ENCODE peak calls at places on chromosomes 11 and 22, in four cellular contexts. Y is neuronal stem cell, C is thoracic aorta, O is right lobe of liver. X is an unnamed sample.

GRCh38 chr11:80146231-80146630 is 705.4 kb upstream of the TENM4 start:
- DNase-seq in Y (no peak), C (no peak), O (no peak), X (no peak)

GRCh38 chr11:96168623-96169022 is 174.4 kb downstream of the MAML2 start:
- DNase-seq in Y (no peak), C (no peak), O (no peak), X (no peak)

GRCh38 chr22:44741929-44742328 is 10.4 kb upstream of the ARHGAP8 start:
- DNase-seq in Y (no peak), C (no peak), O (no peak), X (no peak)

GRCh38 chr22:30968015-30968923 is at the start of gene MORC2:
- DNase-seq in Y (peak; percentile 20), C (no peak), O (peak; percentile 79), X (peak; percentile 73)

GRCh38 chr11:2320591-2321310 is 18.9 kb downstream of the TSPAN32 start:
- DNase-seq in Y (no peak), C (no peak), O (no peak), X (no peak)

GRCh38 chr11:86800076-86800955 is at the start of gene PRSS23:
- DNase-seq in Y (peak; percentile 79), C (no peak), O (peak; percentile 63), X (peak; percentile 47)

GRCh38 chr11:117121176-117121575 is 22.9 kb upstream of the PAFAH1B2 start:
- DNase-seq in Y (no peak), C (no peak), O (no peak), X (no peak)

GRCh38 chr22:50202130-50202671 is 1.4 kb downstream of the SELENOO start:
- DNase-seq in Y (no peak), C (no peak), O (peak; percentile 87), X (no peak)

GRCh38 chr11:123375832-123376231 is 54.2 kb upstream of the GRAMD1B start:
- DNase-seq in Y (no peak), C (no peak), O (no peak), X (no peak)

GRCh38 chr22:37242395-37242918 is 1.6 kb downstream of the RAC2 start:
- DNase-seq in Y (no peak), C (peak; percentile 23), O (no peak), X (peak; percentile 74)

GRCh38 chr11:114606003-114606801 is 10.6 kb upstream of the NXPE4 start:
- DNase-seq in Y (no peak), C (no peak), O (no peak), X (no peak)

GRCh38 chr11:133399294-133399693 is 133.0 kb downstream of the OPCML start:
- DNase-seq in Y (no peak), C (no peak), O (no peak), X (no peak)

GRCh38 chr22:41405588-41405987 is 23.8 kb downstream of the TEF start:
- DNase-seq in Y (no peak), C (no peak), O (no peak), X (no peak)

GRCh38 chr11:130609121-130610035 is 160.9 kb downstream of the ADAMTS15 start:
- DNase-seq in Y (no peak), C (peak; percentile 88), O (no peak), X (peak; percentile 28)

GRCh38 chr11:68383976-68384501 is 71.6 kb downstream of the LRP5 start:
- DNase-seq in Y (peak; percentile 56), C (peak; percentile 55), O (peak; percentile 70), X (peak; percentile 43)

GRCh38 chr11:9982127-9982795 is 311.8 kb downstream of the SBF2 start:
- DNase-seq in Y (no peak), C (no peak), O (no peak), X (no peak)

GRCh38 chr11:115919341-115920086 is 415.3 kb upstream of the CADM1 start:
- DNase-seq in Y (no peak), C (no peak), O (no peak), X (no peak)

GRCh38 chr11:1829039-1829820 is 5.6 kb upstream of the SYT8 start:
- DNase-seq in Y (no peak), C (no peak), O (no peak), X (no peak)

GRCh38 chr22:49715450-49715849 is 112.2 kb downstream of the BRD1 start:
- DNase-seq in Y (no peak), C (no peak), O (no peak), X (no peak)

GRCh38 chr22:39351689-39352214 is 2.0 kb downstream of the SYNGR1 start:
- DNase-seq in Y (no peak), C (no peak), O (no peak), X (peak; percentile 9)

GRCh38 chr11:59429924-59430516 is 3.8 kb upstream of the OR5A2 start:
- DNase-seq in Y (peak; percentile 76), C (no peak), O (peak; percentile 48), X (peak; percentile 59)

GRCh38 chr11:59545179-59546020 is 34.1 kb downstream of the OR4D9 start:
- DNase-seq in Y (no peak), C (no peak), O (no peak), X (no peak)

GRCh38 chr11:75954039-75954438 is 139.0 kb downstream of the UVRAG start:
- DNase-seq in Y (no peak), C (no peak), O (no peak), X (no peak)

GRCh38 chr11:89457190-89457589 is 34.0 kb downstream of the NOX4 start:
- DNase-seq in Y (no peak), C (no peak), O (no peak), X (no peak)

GRCh38 chr11:119324124-119324665 is 7.3 kb upstream of the MCAM start:
- DNase-seq in Y (no peak), C (no peak), O (no peak), X (no peak)

GRCh38 chr11:35487532-35488078 is 37.8 kb downstream of the PAMR1 start:
- DNase-seq in Y (peak; percentile 33), C (no peak), O (no peak), X (no peak)

GRCh38 chr11:61587541-61587941 is 6.7 kb upstream of the SYT7 start:
- DNase-seq in Y (peak; percentile 43), C (no peak), O (no peak), X (no peak)

GRCh38 chr11:76005746-76006145 is 190.7 kb downstream of the UVRAG start:
- DNase-seq in Y (no peak), C (no peak), O (no peak), X (no peak)

GRCh38 chr11:117498791-117499190 is 171.1 kb downstream of the CEP164 start:
- DNase-seq in Y (no peak), C (no peak), O (no peak), X (no peak)

GRCh38 chr11:44561275-44561781 is 4.1 kb upstream of the CD82 start:
- DNase-seq in Y (no peak), C (no peak), O (no peak), X (peak; percentile 69)

GRCh38 chr11:2582958-2583604 is 116.7 kb downstream of the KCNQ1OT1 start:
- DNase-seq in Y (no peak), C (no peak), O (peak; percentile 42), X (no peak)

GRCh38 chr11:23961503-23962338 is 535.1 kb upstream of the LUZP2 start:
- DNase-seq in Y (no peak), C (no peak), O (no peak), X (no peak)

GRCh38 chr11:10042699-10043098 is 251.3 kb downstream of the SBF2 start:
- DNase-seq in Y (no peak), C (no peak), O (peak; percentile 76), X (no peak)

GRCh38 chr11:3188496-3189192 is 23.5 kb upstream of the OSBPL5 start:
- DNase-seq in Y (no peak), C (no peak), O (no peak), X (no peak)

GRCh38 chr22:17472886-17473285 is 90.4 kb upstream of the SLC25A18 start:
- DNase-seq in Y (peak; percentile 74), C (no peak), O (no peak), X (no peak)

GRCh38 chr11:94706211-94706610 is 61.9 kb upstream of the AMOTL1 start:
- DNase-seq in Y (no peak), C (no peak), O (no peak), X (no peak)

GRCh38 chr22:42655693-42656092 is 6.5 kb upstream of the CYB5R3 start:
- DNase-seq in Y (no peak), C (no peak), O (no peak), X (no peak)

GRCh38 chr11:35083181-35084061 is 55.5 kb upstream of the CD44 start:
- DNase-seq in Y (no peak), C (peak; percentile 64), O (no peak), X (peak; percentile 24)

GRCh38 chr11:44159848-44160721 is 64.6 kb downstream of the EXT2 start:
- DNase-seq in Y (no peak), C (no peak), O (no peak), X (no peak)

DNA sequence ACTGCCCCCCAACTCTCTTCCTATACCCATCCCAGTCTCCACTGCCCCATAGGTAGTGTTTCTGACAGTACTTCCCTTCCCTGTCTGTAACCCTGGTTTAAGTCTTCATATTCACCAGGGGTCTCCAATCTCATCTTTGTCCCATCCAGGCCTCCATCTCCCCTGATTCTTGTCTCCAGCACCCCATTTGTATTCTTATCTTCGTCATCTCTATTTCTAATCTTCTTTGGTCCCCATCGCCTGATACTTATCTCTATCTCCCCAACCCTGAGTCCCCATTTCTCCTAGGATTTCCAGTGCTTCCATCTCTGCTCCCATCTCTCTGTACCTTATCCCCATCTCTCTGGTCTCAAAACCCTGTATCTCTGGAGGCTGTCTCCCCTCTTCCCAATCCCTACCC is 1.8 kb downstream of the PHOX2A start:
- DNase-seq in Y (no peak), C (no peak), O (no peak), X (no peak)
- H3K4me1 ChIP-seq in Y (peaks cover 12% of the 10 kb centered on the region), C (peaks cover 46% of the 10 kb centered on the region), O (no peaks in the 10 kb centered on the region), X (no peaks in the 10 kb centered on the region)

GRCh38 chr22:47006869-47007268 is 244.4 kb downstream of the TBC1D22A start:
- DNase-seq in Y (no peak), C (no peak), O (no peak), X (no peak)
- H3K4me1 ChIP-seq in Y (no peaks in the 10 kb centered on the region), C (no peaks in the 10 kb centered on the region), O (no peaks in the 10 kb centered on the region), X (no peaks in the 10 kb centered on the region)

DNA sequence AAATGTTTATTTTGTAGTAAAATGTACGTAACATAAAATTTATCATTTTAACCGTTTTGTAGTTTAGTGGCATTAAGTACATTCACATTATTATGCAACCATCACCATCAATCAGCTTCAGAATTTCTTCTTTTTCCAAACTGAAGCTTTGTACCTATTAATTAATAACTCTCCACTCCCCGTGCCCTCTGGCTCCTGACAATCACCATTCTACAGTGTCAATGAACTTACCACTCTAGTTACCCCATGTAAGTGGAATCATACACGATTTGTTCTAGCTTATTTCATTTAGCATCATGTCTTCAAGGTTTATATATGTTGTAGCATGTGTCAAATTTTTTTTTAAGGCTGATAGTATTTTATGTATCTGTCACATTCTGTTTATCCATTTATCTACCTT is 9.7 kb downstream of the TBCEL start:
- DNase-seq in Y (no peak), C (no peak), O (peak; percentile 49), X (no peak)
- H3K4me1 ChIP-seq in Y (no peaks in the 10 kb centered on the region), C (no peaks in the 10 kb centered on the region), O (no peaks in the 10 kb centered on the region), X (no peaks in the 10 kb centered on the region)

GRCh38 chr22:23684051-23684450 is 6.8 kb upstream of the RGL4 start:
- DNase-seq in Y (no peak), C (no peak), O (no peak), X (no peak)
- H3K4me1 ChIP-seq in Y (no peaks in the 10 kb centered on the region), C (no peaks in the 10 kb centered on the region), O (no peaks in the 10 kb centered on the region), X (no peaks in the 10 kb centered on the region)

X was measured in small intestine.